ENCODE peak calls at places on chromosomes 3 and 15, in six cellular contexts. One of them, this sample, is unnamed.
A peak's percentile ranks its signal among the peaks of the same experiment; 100 is the strongest.

GRCh38 chr3:126160243-126161210 is 19.9 kb downstream of the ALDH1L1 start:
- DNase-seq in HepG2: no peak
- DNase-seq in K562: no peak
- DNase-seq in HEK293T: no peak
- DNase-seq in WTC11: no peak
- DNase-seq in H1: no peak
- DNase-seq in this sample: no peak

GRCh38 chr3:155744091-155744625 is 713 bp downstream of the PLCH1 start:
- DNase-seq in H1: no peak
- DNase-seq in WTC11: peak; percentile 87
- DNase-seq in HepG2: peak; percentile 48
- DNase-seq in K562: peak; percentile 80
- DNase-seq in HEK293T: peak; percentile 87
- DNase-seq in this sample: peak; percentile 27

GRCh38 chr3:174218011-174218410 is 641.1 kb upstream of the NAALADL2 start:
- DNase-seq in H1: no peak
- DNase-seq in HepG2: no peak
- DNase-seq in WTC11: no peak
- DNase-seq in K562: no peak
- DNase-seq in HEK293T: no peak
- DNase-seq in this sample: no peak

GRCh38 chr15:41838400-41838897 is at the start of gene PLA2G4B:
- DNase-seq in HEK293T: no peak
- DNase-seq in HepG2: no peak
- DNase-seq in H1: no peak
- DNase-seq in WTC11: no peak
- DNase-seq in K562: no peak
- DNase-seq in this sample: no peak

GRCh38 chr15:72554471-72555425 is 80.6 kb downstream of the ARIH1 start:
- DNase-seq in HEK293T: no peak
- DNase-seq in WTC11: no peak
- DNase-seq in HepG2: peak; percentile 4
- DNase-seq in H1: no peak
- DNase-seq in K562: no peak
- DNase-seq in this sample: no peak

GRCh38 chr3:185063431-185063830 is 89.4 kb downstream of the C3orf70 start:
- DNase-seq in HepG2: no peak
- DNase-seq in HEK293T: no peak
- DNase-seq in K562: no peak
- DNase-seq in H1: no peak
- DNase-seq in WTC11: no peak
- DNase-seq in this sample: no peak

GRCh38 chr3:17235311-17235710 is 350.6 kb downstream of the PLCL2 start:
- DNase-seq in HepG2: no peak
- DNase-seq in HEK293T: no peak
- DNase-seq in K562: no peak
- DNase-seq in H1: no peak
- DNase-seq in WTC11: no peak
- DNase-seq in this sample: no peak

GRCh38 chr3:129506272-129506742 is 22.1 kb upstream of the RHO start:
- DNase-seq in HEK293T: no peak
- DNase-seq in H1: no peak
- DNase-seq in WTC11: no peak
- DNase-seq in HepG2: no peak
- DNase-seq in K562: no peak
- DNase-seq in this sample: no peak

GRCh38 chr15:34436126-34436955 is 1.3 kb downstream of the GOLGA8A start:
- DNase-seq in K562: peak; percentile 22
- DNase-seq in HepG2: no peak
- DNase-seq in WTC11: peak; percentile 13
- DNase-seq in HEK293T: no peak
- DNase-seq in H1: no peak
- DNase-seq in this sample: no peak

GRCh38 chr15:93929375-93930094 is 301.8 kb upstream of the MCTP2 start:
- DNase-seq in HepG2: no peak
- DNase-seq in HEK293T: no peak
- DNase-seq in K562: no peak
- DNase-seq in WTC11: peak; percentile 12
- DNase-seq in H1: peak; percentile 13
- DNase-seq in this sample: no peak

GRCh38 chr3:144053121-144053520 is 81.5 kb downstream of the DIPK2A start:
- DNase-seq in HEK293T: no peak
- DNase-seq in K562: no peak
- DNase-seq in HepG2: no peak
- DNase-seq in WTC11: no peak
- DNase-seq in H1: no peak
- DNase-seq in this sample: no peak

GRCh38 chr15:43517354-43518072 is at the start of gene MAP1A:
- DNase-seq in HepG2: no peak
- DNase-seq in K562: peak; percentile 90
- DNase-seq in H1: no peak
- DNase-seq in WTC11: peak; percentile 32
- DNase-seq in HEK293T: peak; percentile 46
- DNase-seq in this sample: no peak
- TF ChIP-seq SP1 in HepG2: no peak
- TF ChIP-seq SP1 in K562: no peak
- TF ChIP-seq SP1 in H1: no peak
- TF ChIP-seq SP1 in WTC11: peak; percentile 5
- TF ChIP-seq SP1 in HEK293T: no peak
- TF ChIP-seq SP1 in this sample: no peak

GRCh38 chr3:58237940-58238681 is 519 bp downstream of the ABHD6 start:
- DNase-seq in HEK293T: peak; percentile 36
- DNase-seq in WTC11: peak; percentile 54
- DNase-seq in HepG2: peak; percentile 48
- DNase-seq in K562: peak; percentile 19
- DNase-seq in H1: no peak
- DNase-seq in this sample: no peak
- TF ChIP-seq SP1 in HEK293T: no peak
- TF ChIP-seq SP1 in WTC11: no peak
- TF ChIP-seq SP1 in HepG2: no peak
- TF ChIP-seq SP1 in K562: no peak
- TF ChIP-seq SP1 in H1: no peak
- TF ChIP-seq SP1 in this sample: no peak

GRCh38 chr3:107239703-107240102 is 137.5 kb upstream of the CCDC54 start:
- DNase-seq in K562: no peak
- DNase-seq in HepG2: no peak
- DNase-seq in HEK293T: no peak
- DNase-seq in H1: no peak
- DNase-seq in WTC11: no peak
- DNase-seq in this sample: no peak

GRCh38 chr3:107238787-107239186 is 138.5 kb upstream of the CCDC54 start:
- DNase-seq in HEK293T: no peak
- DNase-seq in K562: no peak
- DNase-seq in H1: no peak
- DNase-seq in WTC11: no peak
- DNase-seq in HepG2: no peak
- DNase-seq in this sample: no peak

GRCh38 chr3:107241217-107241616 is 136.0 kb upstream of the CCDC54 start:
- DNase-seq in WTC11: peak; percentile 37
- DNase-seq in K562: peak; percentile 14
- DNase-seq in H1: no peak
- DNase-seq in HEK293T: peak; percentile 51
- DNase-seq in HepG2: no peak
- DNase-seq in this sample: peak; percentile 39

GRCh38 chr3:107240183-107241091 is 136.8 kb upstream of the CCDC54 start:
- DNase-seq in K562: peak; percentile 70
- DNase-seq in HEK293T: peak; percentile 88
- DNase-seq in HepG2: peak; percentile 4
- DNase-seq in H1: no peak
- DNase-seq in WTC11: peak; percentile 61
- DNase-seq in this sample: peak; percentile 47

DNA sequence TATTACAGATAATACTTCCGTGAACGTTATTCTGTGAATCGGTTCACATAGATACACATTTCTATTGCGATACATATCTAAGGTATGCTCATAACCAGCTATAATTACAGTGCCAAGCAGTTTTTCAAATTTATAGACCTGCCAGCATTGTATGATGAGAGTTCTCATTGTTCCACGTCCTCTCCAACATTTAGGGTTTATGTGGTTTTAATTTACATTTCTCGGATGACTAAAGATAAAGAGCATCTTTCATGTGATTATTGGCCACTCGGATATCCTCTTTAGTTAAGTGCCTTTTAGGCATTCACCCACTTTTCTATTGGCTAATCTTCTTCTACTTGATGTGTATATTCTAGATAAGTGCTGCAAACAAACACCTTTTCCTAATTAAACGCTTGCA is 134.7 kb upstream of the CCDC54 start:
- DNase-seq in WTC11: no peak
- DNase-seq in K562: no peak
- DNase-seq in H1: no peak
- DNase-seq in HepG2: no peak
- DNase-seq in HEK293T: no peak
- DNase-seq in this sample: no peak
- TF ChIP-seq SP1 in WTC11: no peak
- TF ChIP-seq SP1 in K562: no peak
- TF ChIP-seq SP1 in H1: no peak
- TF ChIP-seq SP1 in HepG2: no peak
- TF ChIP-seq SP1 in HEK293T: no peak
- TF ChIP-seq SP1 in this sample: no peak

GRCh38 chr3:72973786-72974185 is 22.8 kb upstream of the PPP4R2 start:
- DNase-seq in WTC11: no peak
- DNase-seq in H1: no peak
- DNase-seq in HepG2: no peak
- DNase-seq in K562: no peak
- DNase-seq in HEK293T: no peak
- DNase-seq in this sample: no peak

GRCh38 chr3:72973031-72973723 is 23.4 kb upstream of the PPP4R2 start:
- DNase-seq in HEK293T: no peak
- DNase-seq in H1: no peak
- DNase-seq in WTC11: no peak
- DNase-seq in K562: no peak
- DNase-seq in HepG2: peak; percentile 77
- DNase-seq in this sample: no peak

GRCh38 chr3:72970942-72971341 is 25.7 kb upstream of the PPP4R2 start:
- DNase-seq in HEK293T: no peak
- DNase-seq in WTC11: no peak
- DNase-seq in K562: no peak
- DNase-seq in H1: no peak
- DNase-seq in HepG2: no peak
- DNase-seq in this sample: no peak

GRCh38 chr3:72974956-72975355 is 21.7 kb upstream of the PPP4R2 start:
- DNase-seq in K562: no peak
- DNase-seq in HepG2: no peak
- DNase-seq in WTC11: no peak
- DNase-seq in HEK293T: no peak
- DNase-seq in H1: no peak
- DNase-seq in this sample: no peak

DNA sequence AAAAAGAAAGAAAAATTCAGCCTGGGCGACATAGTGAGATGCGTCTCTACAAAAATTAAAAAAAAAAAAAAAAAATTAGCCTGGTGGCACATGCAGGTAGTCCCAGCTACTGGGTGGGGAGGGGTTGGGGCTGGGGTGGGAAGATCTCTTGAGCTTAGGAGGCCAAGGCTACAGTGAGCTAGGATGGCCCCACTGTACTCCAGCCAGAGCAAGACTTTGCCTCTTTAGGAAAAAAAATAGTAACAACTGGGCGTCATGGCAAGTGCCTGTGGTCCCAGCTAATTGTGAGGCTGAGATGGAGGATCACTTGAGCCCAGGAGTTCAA is 23.9 kb upstream of the PPP4R2 start:
- DNase-seq in H1: no peak
- DNase-seq in HEK293T: no peak
- DNase-seq in K562: no peak
- DNase-seq in HepG2: no peak
- DNase-seq in WTC11: no peak
- DNase-seq in this sample: no peak
- TF ChIP-seq SP1 in H1: no peak
- TF ChIP-seq SP1 in HEK293T: no peak
- TF ChIP-seq SP1 in K562: no peak
- TF ChIP-seq SP1 in HepG2: no peak
- TF ChIP-seq SP1 in WTC11: no peak
- TF ChIP-seq SP1 in this sample: no peak

DNA sequence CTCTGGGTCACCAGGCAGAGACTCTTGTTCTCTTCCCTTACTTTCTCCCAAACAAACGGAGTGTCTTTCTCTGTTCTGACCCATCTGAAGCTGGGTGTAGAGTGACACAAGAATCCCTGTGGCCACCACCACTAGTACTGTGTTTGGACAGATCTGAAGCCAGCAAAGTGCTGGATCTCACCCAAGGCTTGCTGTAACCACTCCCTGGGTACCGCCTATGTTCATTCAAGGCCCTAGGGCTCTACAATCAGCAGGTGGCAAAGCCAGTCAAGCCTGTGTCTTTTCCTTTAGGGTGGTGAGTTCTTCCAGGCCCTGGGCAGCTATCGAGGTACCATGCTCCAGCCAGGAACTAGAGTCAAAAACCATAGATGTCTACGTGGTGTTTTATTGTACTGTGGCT is 149.2 kb upstream of the CTNNB1 start:
- DNase-seq in HepG2: no peak
- DNase-seq in WTC11: no peak
- DNase-seq in K562: no peak
- DNase-seq in H1: no peak
- DNase-seq in HEK293T: no peak
- DNase-seq in this sample: no peak
- TF ChIP-seq SP1 in HepG2: no peak
- TF ChIP-seq SP1 in WTC11: no peak
- TF ChIP-seq SP1 in K562: no peak
- TF ChIP-seq SP1 in H1: no peak
- TF ChIP-seq SP1 in HEK293T: no peak
- TF ChIP-seq SP1 in this sample: no peak

GRCh38 chr3:55935241-55935640 is 448.1 kb upstream of the WNT5A start:
- DNase-seq in WTC11: no peak
- DNase-seq in HepG2: no peak
- DNase-seq in K562: no peak
- DNase-seq in H1: no peak
- DNase-seq in HEK293T: peak; percentile 32
- DNase-seq in this sample: no peak
- TF ChIP-seq SP1 in WTC11: no peak
- TF ChIP-seq SP1 in HepG2: no peak
- TF ChIP-seq SP1 in K562: no peak
- TF ChIP-seq SP1 in H1: no peak
- TF ChIP-seq SP1 in HEK293T: no peak
- TF ChIP-seq SP1 in this sample: no peak

DNA sequence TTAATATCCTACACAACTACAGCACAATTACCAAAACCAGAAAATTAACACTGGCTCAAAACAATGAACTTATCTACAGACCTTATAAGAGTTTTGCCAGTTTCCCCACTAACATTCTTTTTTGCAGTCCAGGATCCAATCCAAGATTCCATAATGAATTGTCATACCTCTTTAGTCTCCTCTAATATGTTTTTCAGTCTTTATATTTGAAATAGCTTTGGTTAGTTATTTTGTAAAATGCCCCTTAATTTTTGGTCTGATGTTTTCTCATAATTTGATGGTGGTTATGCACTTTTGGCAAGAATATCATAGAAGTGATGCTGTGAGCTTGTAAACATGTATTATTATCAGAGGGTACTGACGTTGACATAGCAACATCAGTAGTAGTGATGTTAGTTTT is 124.3 kb downstream of the ISL2 start:
- DNase-seq in K562: no peak
- DNase-seq in WTC11: no peak
- DNase-seq in H1: no peak
- DNase-seq in HEK293T: no peak
- DNase-seq in HepG2: no peak
- DNase-seq in this sample: no peak
- TF ChIP-seq SP1 in K562: no peak
- TF ChIP-seq SP1 in WTC11: no peak
- TF ChIP-seq SP1 in H1: no peak
- TF ChIP-seq SP1 in HEK293T: no peak
- TF ChIP-seq SP1 in HepG2: no peak
- TF ChIP-seq SP1 in this sample: no peak